ENCODE peak calls at places on chromosomes 13 and 19, in five cellular contexts. R is naive thymus-derived CD4-positive, alpha-beta T cell; D is NCI-H1048; Y is adipocyte; G is AG09309. B is an unnamed sample.

GRCh38 chr19:50266896-50267295 is 62.3 kb downstream of the KCNC3 start:
- DNase-seq in R (no peak), D (no peak), Y (no peak), G (no peak), B (no peak)

GRCh38 chr13:102726430-102726829 is 31.6 kb upstream of the METTL21C start:
- DNase-seq in R (no peak), D (no peak), Y (no peak), G (no peak), B (no peak)

GRCh38 chr13:24651718-24652345 is 28.4 kb upstream of the ATP12A start:
- DNase-seq in R (no peak), D (no peak), Y (no peak), G (no peak), B (no peak)

GRCh38 chr19:4061683-4062575 is 4.8 kb downstream of the ZBTB7A start:
- DNase-seq in R (no peak), D (no peak), Y (no peak), G (no peak), B (no peak)

GRCh38 chr19:39645800-39646411 is 9.8 kb upstream of the LGALS16 start:
- DNase-seq in R (no peak), D (no peak), Y (peak), G (no peak), B (no peak)

GRCh38 chr19:45927565-45928261 is 13.1 kb upstream of the NANOS2 start:
- DNase-seq in R (peak), D (peak), Y (peak), G (peak), B (peak)

GRCh38 chr13:113155201-113155600 is 3.2 kb upstream of the PROZ start:
- DNase-seq in R (no peak), D (no peak), Y (no peak), G (no peak), B (no peak)

GRCh38 chr19:46571495-46571894 is 29.6 kb upstream of the CALM3 start:
- DNase-seq in R (no peak), D (no peak), Y (peak), G (no peak), B (no peak)

GRCh38 chr19:54105796-54106195 is 3.1 kb downstream of the NDUFA3 start:
- DNase-seq in R (no peak), D (no peak), Y (no peak), G (no peak), B (no peak)

GRCh38 chr19:46495789-46496099 is at the start of gene PNMA8B:
- DNase-seq in R (peak), D (peak), Y (peak), G (no peak), B (no peak)

GRCh38 chr13:75764251-75764650 is 128.1 kb downstream of the LMO7 start:
- DNase-seq in R (no peak), D (no peak), Y (no peak), G (no peak), B (no peak)

GRCh38 chr19:32924200-32924599 is 47.6 kb downstream of the CEP89 start:
- DNase-seq in R (no peak), D (no peak), Y (no peak), G (no peak), B (no peak)